ENCODE peak calls at places on chromosomes 12 and 14, in five cellular contexts. M is A549, K is hepatocyte, G is body of pancreas, U is glutamatergic neuron. A is an unnamed sample.

GRCh38 chr12:14853966-14854365 is 10.6 kb upstream of the ART4 start:
- DNase-seq in M (no peak), K (no peak), G (no peak), U (no peak), A (no peak)

GRCh38 chr12:25083211-25083610 is 111.7 kb downstream of the DNAI7 start:
- DNase-seq in M (no peak), K (no peak), G (no peak), U (no peak), A (no peak)

GRCh38 chr14:71675126-71675901 is 256.9 kb upstream of the RGS6 start:
- DNase-seq in M (no peak), K (no peak), G (no peak), U (no peak), A (no peak)

GRCh38 chr12:46459111-46459510 is 86.5 kb upstream of the SLC38A2 start:
- DNase-seq in M (no peak), K (no peak), G (no peak), U (no peak), A (no peak)

GRCh38 chr12:76996983-76997382 is 68.4 kb downstream of the E2F7 start:
- DNase-seq in M (no peak), K (no peak), G (no peak), U (no peak), A (no peak)

GRCh38 chr12:49909328-49909727 is 5.6 kb upstream of the FAIM2 start:
- DNase-seq in M (no peak), K (no peak), G (no peak), U (no peak), A (no peak)

GRCh38 chr14:69132513-69133181 is 20.3 kb downstream of the DCAF5 start:
- DNase-seq in M (no peak), K (no peak), G (no peak), U (no peak), A (no peak)

GRCh38 chr14:35418093-35418492 is 13.5 kb upstream of the NFKBIA start:
- DNase-seq in M (no peak), K (no peak), G (no peak), U (no peak), A (no peak)

GRCh38 chr14:52068741-52069616 is at the start of gene NID2:
- DNase-seq in M (peak), K (peak), G (peak), U (peak), A (peak)

GRCh38 chr14:61051046-61051445 is 70.0 kb downstream of the SLC38A6 start:
- DNase-seq in M (no peak), K (peak), G (no peak), U (no peak), A (no peak)

GRCh38 chr12:662541-663292 is 528 bp downstream of the NINJ2 start:
- DNase-seq in M (no peak), K (no peak), G (no peak), U (no peak), A (no peak)

GRCh38 chr14:97179573-97179972 is 382.4 kb downstream of the VRK1 start:
- DNase-seq in M (no peak), K (no peak), G (no peak), U (no peak), A (no peak)

GRCh38 chr12:47504775-47505446 is 200.9 kb downstream of the RPAP3 start:
- DNase-seq in M (no peak), K (no peak), G (no peak), U (no peak), A (no peak)

GRCh38 chr12:66803972-66804371 is 125.1 kb upstream of the GRIP1 start:
- DNase-seq in M (no peak), K (peak), G (no peak), U (peak), A (peak)

GRCh38 chr12:3632256-3633240 is 120.4 kb downstream of the CRACR2A start:
- DNase-seq in M (no peak), K (no peak), G (no peak), U (peak), A (no peak)

GRCh38 chr14:22536853-22537338 is 52.1 kb downstream of the DAD1 start:
- DNase-seq in M (peak), K (peak), G (peak), U (no peak), A (no peak)

GRCh38 chr12:75542942-75543341 is 31.5 kb upstream of the KRR1 start:
- DNase-seq in M (no peak), K (no peak), G (no peak), U (no peak), A (no peak)

GRCh38 chr12:13205809-13206559 is 9.5 kb downstream of the EMP1 start:
- DNase-seq in M (peak), K (no peak), G (no peak), U (no peak), A (no peak)

GRCh38 chr12:108317303-108318283 is 21.5 kb downstream of the CMKLR1 start:
- DNase-seq in M (no peak), K (no peak), G (no peak), U (no peak), A (no peak)

GRCh38 chr12:102542816-102543448 is 62.6 kb upstream of the IGF1 start:
- DNase-seq in M (no peak), K (no peak), G (no peak), U (no peak), A (no peak)

GRCh38 chr12:59652098-59652497 is 56.3 kb downstream of the SLC16A7 start:
- DNase-seq in M (no peak), K (no peak), G (no peak), U (no peak), A (no peak)

GRCh38 chr12:29711381-29711780 is 72.4 kb downstream of the TMTC1 start:
- DNase-seq in M (no peak), K (no peak), G (no peak), U (no peak), A (no peak)

GRCh38 chr12:100794441-100795192 is at the start of gene ANO4:
- DNase-seq in M (no peak), K (peak), G (no peak), U (peak), A (peak)

GRCh38 chr12:18799140-18799446 is 61.2 kb downstream of the CAPZA3 start:
- DNase-seq in M (no peak), K (no peak), G (no peak), U (no peak), A (no peak)

GRCh38 chr12:753401-754237 is 1.2 kb downstream of the WNK1 start:
- DNase-seq in M (peak), K (peak), G (peak), U (peak), A (peak)

GRCh38 chr12:51403159-51403558 is 12.0 kb upstream of the GALNT6 start:
- DNase-seq in M (no peak), K (no peak), G (no peak), U (no peak), A (no peak)

GRCh38 chr14:33332497-33332896 is 393.8 kb downstream of the NPAS3 start:
- DNase-seq in M (no peak), K (no peak), G (peak), U (no peak), A (no peak)

GRCh38 chr12:4118017-4118510 is 155.5 kb upstream of the CCND2 start:
- DNase-seq in M (no peak), K (peak), G (peak), U (no peak), A (no peak)

GRCh38 chr14:67457782-67458181 is 30.7 kb downstream of the TMEM229B start:
- DNase-seq in M (no peak), K (no peak), G (peak), U (peak), A (peak)

GRCh38 chr12:121789233-121789781 is 4.2 kb downstream of the RHOF start:
- DNase-seq in M (no peak), K (no peak), G (no peak), U (no peak), A (no peak)

GRCh38 chr14:105026789-105027563 is 6.1 kb upstream of the CDCA4 start:
- DNase-seq in M (peak), K (no peak), G (no peak), U (no peak), A (no peak)

GRCh38 chr12:124396544-124397398 is 101.9 kb downstream of the RFLNA start:
- DNase-seq in M (peak), K (no peak), G (peak), U (no peak), A (no peak)

DNA sequence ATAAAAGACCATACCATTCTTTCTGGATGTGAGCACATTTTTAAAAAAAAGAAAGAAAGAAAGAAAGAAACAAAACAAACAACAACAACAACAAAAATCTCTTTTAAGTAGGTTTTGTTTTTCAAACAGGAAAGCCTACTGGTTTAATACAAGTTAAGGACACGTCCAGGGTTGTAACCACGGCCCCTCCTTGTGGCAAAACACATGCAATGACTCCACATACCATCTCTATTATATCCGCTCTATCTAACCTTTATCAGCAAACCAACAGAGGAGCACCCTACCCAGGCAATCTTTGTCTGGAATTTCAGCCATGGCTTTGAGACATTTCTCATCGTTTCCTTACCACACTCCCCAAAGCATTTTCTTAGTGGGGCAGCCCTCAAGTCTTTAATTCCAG is 360.5 kb upstream of the TMPO start:
- DNase-seq in M (peak), K (peak), G (peak), U (peak), A (peak)
- TF ChIP-seq CTCF in M (peak), K (peak), G (no peak), U (peak), A (peak)

GRCh38 chr14:106185837-106186233 is 659.5 kb downstream of the TMEM121 start:
- DNase-seq in M (no peak), K (no peak), G (peak), U (no peak), A (no peak)
- TF ChIP-seq CTCF in M (no peak), K (no peak), G (no peak), U (no peak), A (no peak)

GRCh38 chr12:68912916-68913315 is 20.1 kb downstream of the CPM start:
- DNase-seq in M (peak), K (no peak), G (no peak), U (no peak), A (no peak)
- TF ChIP-seq CTCF in M (no peak), K (no peak), G (no peak), U (no peak), A (no peak)

DNA sequence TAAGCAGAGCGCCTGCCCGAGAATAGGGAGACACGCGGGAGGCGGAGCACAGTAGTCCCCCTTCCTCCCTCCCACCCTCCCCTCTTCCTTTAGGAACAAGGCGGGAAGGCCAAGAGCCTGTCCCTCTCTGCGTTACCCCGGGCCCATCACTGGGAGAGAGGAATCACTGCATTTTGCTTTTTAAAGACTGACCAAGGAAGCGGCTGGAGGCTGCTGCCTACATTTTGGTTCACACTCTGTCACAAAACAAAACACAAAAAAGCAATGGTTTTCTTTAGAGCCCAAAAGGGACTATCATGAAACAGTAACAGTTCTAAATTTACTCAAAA is 19.8 kb downstream of the STX2 start:
- DNase-seq in M (no peak), K (no peak), G (no peak), U (no peak), A (no peak)
- TF ChIP-seq CTCF in M (peak), K (no peak), G (no peak), U (peak), A (no peak)

GRCh38 chr14:40252817-40253447 is 820.7 kb upstream of the FBXO33 start:
- DNase-seq in M (no peak), K (no peak), G (no peak), U (no peak), A (no peak)
- TF ChIP-seq CTCF in M (no peak), K (no peak), G (no peak), U (no peak), A (no peak)

DNA sequence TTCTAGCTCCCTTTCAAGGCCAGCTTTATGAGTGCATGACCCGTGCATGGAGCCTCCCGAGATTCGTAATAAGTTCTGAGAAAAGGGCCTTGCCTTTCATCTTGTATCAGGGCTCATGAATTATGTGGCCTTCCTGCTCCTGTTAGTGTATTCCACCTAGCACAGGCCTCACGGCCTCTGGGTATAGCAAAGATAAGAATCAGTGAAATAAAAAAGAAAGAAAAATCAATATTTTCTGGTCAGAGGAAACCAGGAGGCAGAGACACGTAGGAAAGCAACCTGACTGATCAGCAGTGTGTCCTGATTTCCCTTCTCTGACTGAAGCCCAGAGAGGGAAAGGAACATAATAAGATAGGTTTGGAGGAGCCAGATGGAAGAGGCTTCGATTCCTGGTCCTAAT is 111.3 kb downstream of the SLC35F4 start:
- DNase-seq in M (no peak), K (no peak), G (no peak), U (no peak), A (no peak)
- TF ChIP-seq CTCF in M (no peak), K (no peak), G (no peak), U (no peak), A (no peak)

DNA sequence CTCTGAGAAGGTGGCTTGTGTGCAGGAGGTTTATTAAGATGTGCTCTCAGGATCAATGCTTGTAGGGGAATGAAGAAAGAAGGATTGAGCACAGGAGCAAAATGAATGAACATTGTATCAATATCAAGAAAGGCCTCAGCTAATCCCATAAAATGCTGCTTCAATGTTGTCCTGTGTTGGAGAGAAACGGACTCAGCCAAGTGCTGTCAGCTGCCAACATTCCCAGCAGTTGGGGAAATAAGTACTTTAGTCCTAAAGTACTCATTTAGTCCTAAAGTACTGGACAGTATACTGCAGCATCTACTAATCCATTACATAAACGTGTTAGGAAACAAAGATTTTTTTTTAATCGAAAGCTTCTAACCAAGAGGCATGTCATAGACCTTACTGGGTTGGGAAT is 255.9 kb downstream of the SEC23A start:
- DNase-seq in M (no peak), K (no peak), G (peak), U (no peak), A (no peak)
- TF ChIP-seq CTCF in M (no peak), K (no peak), G (no peak), U (no peak), A (no peak)

A was measured in nephron progenitor cell.